ENCODE peak calls at places on chromosomes 12 and 14, in five cellular contexts. A is nephron progenitor cell, C is MCF 10A, D is brain microvascular endothelial cell, R is IMR-90. T is an unnamed sample.

GRCh38 chr14:103143535-103143934 is 20.3 kb downstream of the TNFAIP2 start:
- DNase-seq in A (no peak), C (no peak), D (no peak), R (peak; percentile 46), T (no peak)

GRCh38 chr12:25769076-25769945 is 189.2 kb upstream of the RASSF8 start:
- DNase-seq in A (no peak), C (peak; percentile 56), D (peak; percentile 60), R (peak; percentile 93), T (no peak)

GRCh38 chr12:28568709-28569108 is 378.5 kb downstream of the CCDC91 start:
- DNase-seq in A (no peak), C (no peak), D (no peak), R (no peak), T (no peak)

GRCh38 chr12:64611430-64612286 is 1.4 kb downstream of the RASSF3 start:
- DNase-seq in A (peak; percentile 33), C (peak; percentile 60), D (peak; percentile 9), R (peak; percentile 27), T (no peak)

GRCh38 chr12:77485961-77486579 is 344.6 kb upstream of the NAV3 start:
- DNase-seq in A (no peak), C (no peak), D (no peak), R (no peak), T (no peak)

GRCh38 chr14:36443374-36443773 is 76.7 kb downstream of the NKX2-1 start:
- DNase-seq in A (no peak), C (no peak), D (no peak), R (no peak), T (no peak)

GRCh38 chr14:100135784-100136183 is 23.7 kb downstream of the DEGS2 start:
- DNase-seq in A (no peak), C (no peak), D (no peak), R (no peak), T (no peak)

GRCh38 chr12:81729781-81730180 is 29.4 kb downstream of the PPFIA2 start:
- DNase-seq in A (no peak), C (no peak), D (no peak), R (no peak), T (no peak)

GRCh38 chr14:51490205-51490604 is 161.5 kb upstream of the FRMD6 start:
- DNase-seq in A (no peak), C (peak; percentile 54), D (no peak), R (peak; percentile 83), T (no peak)

GRCh38 chr12:110270125-110270962 is 10.7 kb upstream of the ATP2A2 start:
- DNase-seq in A (no peak), C (peak; percentile 86), D (peak; percentile 49), R (peak; percentile 73), T (no peak)

GRCh38 chr12:12726543-12727093 is 9.4 kb downstream of the CDKN1B start:
- DNase-seq in A (no peak), C (peak; percentile 66), D (peak; percentile 90), R (peak; percentile 93), T (no peak)

GRCh38 chr12:114700392-114701103 is 16.6 kb upstream of the TBX3 start:
- DNase-seq in A (no peak), C (no peak), D (no peak), R (no peak), T (no peak)

GRCh38 chr12:8057839-8058238 is 8.3 kb downstream of the C3AR1 start:
- DNase-seq in A (no peak), C (peak; percentile 80), D (no peak), R (peak; percentile 67), T (no peak)

GRCh38 chr14:71931492-71932228 is 569 bp upstream of the RGS6 start:
- DNase-seq in A (peak; percentile 51), C (peak; percentile 3), D (no peak), R (no peak), T (peak; percentile 27)

GRCh38 chr12:28543021-28543890 is 353.0 kb downstream of the CCDC91 start:
- DNase-seq in A (no peak), C (no peak), D (no peak), R (no peak), T (no peak)

GRCh38 chr14:54693761-54694160 is 126.8 kb downstream of the SAMD4A start:
- DNase-seq in A (no peak), C (no peak), D (no peak), R (no peak), T (no peak)

GRCh38 chr12:100826323-100826722 is 31.7 kb downstream of the ANO4 start:
- DNase-seq in A (peak; percentile 83), C (peak; percentile 61), D (peak; percentile 36), R (peak; percentile 58), T (no peak)

GRCh38 chr12:48163150-48163747 is 5.9 kb upstream of the ASB8 start:
- DNase-seq in A (no peak), C (no peak), D (no peak), R (no peak), T (no peak)

GRCh38 chr14:68655961-68656360 is 136.9 kb downstream of the ZFP36L1 start:
- DNase-seq in A (no peak), C (peak; percentile 35), D (no peak), R (no peak), T (no peak)
- TF ChIP-seq CTCF in A (no peak), C (no peak), D (peak; percentile 26), R (no peak), T (peak; percentile 32)

GRCh38 chr12:45730842-45731336 is 1.4 kb downstream of the ARID2 start:
- DNase-seq in A (no peak), C (peak; percentile 36), D (peak; percentile 11), R (peak; percentile 39), T (no peak)
- TF ChIP-seq CTCF in A (no peak), C (no peak), D (no peak), R (no peak), T (no peak)

GRCh38 chr12:121089031-121089812 is 43.5 kb upstream of the P2RX7 start:
- DNase-seq in A (no peak), C (no peak), D (no peak), R (no peak), T (no peak)
- TF ChIP-seq CTCF in A (no peak), C (no peak), D (no peak), R (no peak), T (peak; percentile 11)

DNA sequence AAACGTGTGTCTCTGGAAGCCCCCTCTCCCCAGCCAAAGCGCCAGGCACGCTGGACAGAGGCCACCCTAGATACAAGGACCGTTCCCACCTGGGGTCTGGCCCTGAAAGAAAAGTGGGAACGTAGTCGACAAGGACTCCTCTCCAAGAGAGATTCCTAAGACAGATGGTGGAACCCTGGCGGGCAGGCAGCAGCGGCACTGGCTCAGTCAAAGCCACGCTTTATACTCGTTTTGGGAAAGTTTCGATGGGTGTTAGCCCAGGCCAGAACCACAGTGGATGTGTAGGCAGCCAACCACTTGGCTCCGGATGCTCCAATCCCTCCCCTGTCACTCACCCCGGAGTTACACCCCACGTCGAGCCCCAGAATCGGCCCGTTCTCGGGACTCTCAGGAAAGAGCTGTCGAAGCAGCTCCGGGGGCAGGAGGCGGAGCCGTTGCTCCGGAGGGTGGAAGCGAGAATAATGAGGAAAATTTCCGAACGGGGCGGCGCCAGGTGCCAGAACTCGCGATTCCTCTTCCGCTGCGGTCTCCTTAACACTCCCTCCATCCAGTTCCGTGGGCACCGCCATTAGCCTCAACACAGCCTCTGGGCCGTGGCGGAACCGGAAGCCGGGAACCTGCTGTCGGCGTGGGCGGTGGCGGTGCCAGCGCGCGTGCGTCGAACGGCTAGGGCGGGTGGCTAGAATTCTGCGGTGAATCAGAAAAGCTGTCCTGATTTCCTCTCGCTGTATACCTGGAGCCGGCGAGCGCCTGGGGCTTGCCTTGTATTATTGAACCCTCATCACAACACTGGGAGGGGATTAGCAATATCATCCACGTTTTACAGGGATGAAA is at the start of gene BCDIN3D:
- DNase-seq in A (peak; percentile 87), C (peak; percentile 94), D (peak; percentile 92), R (peak; percentile 91), T (peak; percentile 92)
- TF ChIP-seq CTCF in A (no peak), C (no peak), D (no peak), R (no peak), T (no peak)

DNA sequence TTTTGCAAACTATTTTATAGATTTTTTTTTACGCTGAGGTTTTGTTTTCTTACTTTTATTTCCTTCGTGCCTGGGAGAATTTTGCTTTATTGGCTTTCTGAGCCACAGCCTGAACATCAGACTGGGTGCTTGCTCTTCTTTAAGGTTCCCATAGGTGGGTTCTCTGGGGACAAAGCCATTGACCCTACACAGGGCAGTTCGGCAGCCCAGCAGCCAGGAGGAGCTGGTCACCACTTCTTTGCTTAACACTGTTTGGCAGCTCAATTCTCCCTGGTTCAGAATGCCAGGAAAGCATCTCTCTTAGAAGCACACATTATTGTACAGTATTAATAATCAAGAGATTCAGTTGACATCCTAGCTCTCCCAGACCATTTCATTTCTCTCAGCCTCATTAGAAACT is 140.8 kb upstream of the NEDD1 start:
- DNase-seq in A (no peak), C (no peak), D (no peak), R (peak; percentile 3), T (no peak)
- TF ChIP-seq CTCF in A (no peak), C (no peak), D (peak; percentile 43), R (peak; percentile 38), T (no peak)

DNA sequence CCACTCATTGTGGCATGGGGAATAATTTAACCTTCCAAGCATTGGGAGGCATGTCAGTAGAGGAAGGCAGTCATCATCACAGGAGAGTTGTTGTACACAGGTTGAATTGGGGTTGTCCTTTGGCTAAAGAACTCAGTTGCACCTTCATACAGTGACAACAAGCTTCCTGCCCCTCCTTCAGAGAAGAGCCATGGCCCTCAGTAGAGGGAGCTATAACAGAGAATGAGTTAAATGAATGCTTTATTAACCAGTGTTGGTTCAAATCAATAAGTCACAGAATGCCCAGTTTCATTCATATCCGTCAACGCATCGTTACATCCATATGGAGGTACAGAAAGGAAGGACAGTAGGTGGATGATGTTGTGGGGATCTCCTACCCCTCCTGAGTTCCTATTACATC is 4.8 kb downstream of the IFNG-AS1 start:
- DNase-seq in A (no peak), C (no peak), D (no peak), R (no peak), T (no peak)
- TF ChIP-seq CTCF in A (no peak), C (no peak), D (no peak), R (no peak), T (no peak)

DNA sequence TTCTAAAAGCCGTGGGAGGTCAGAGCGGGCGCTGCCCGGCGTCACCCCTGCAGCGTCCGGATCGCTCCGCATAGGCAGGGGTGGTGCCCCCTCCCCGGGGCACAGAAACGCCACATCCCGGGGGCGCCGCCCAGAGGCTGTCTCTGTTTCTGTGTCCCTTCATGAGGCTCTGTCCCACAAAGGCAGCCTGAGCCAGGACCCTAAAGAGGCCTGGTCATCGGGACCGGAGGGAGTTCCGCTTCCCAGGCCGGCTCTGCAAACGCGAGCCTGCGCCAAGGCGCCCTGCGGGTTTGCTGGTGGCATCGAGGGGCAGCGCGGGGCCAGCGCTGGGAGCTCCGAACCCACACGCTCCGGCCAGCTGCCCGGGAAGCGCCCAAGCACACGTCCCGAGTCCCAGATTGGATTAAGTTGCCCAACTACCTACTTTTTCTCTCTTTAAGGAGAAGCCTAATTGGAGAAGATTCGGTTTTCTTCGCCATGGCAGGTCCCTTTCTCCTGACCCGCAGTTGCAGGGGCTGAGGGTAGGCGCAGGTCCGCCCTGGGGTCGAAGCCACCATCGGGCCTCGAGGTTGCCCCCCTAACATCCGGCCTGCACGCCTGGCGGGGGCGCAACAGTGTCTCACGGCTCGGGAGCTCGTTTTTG is 421.7 kb downstream of the VRK1 start:
- DNase-seq in A (peak; percentile 50), C (no peak), D (no peak), R (no peak), T (no peak)
- TF ChIP-seq CTCF in A (peak; percentile 8), C (no peak), D (no peak), R (no peak), T (no peak)

T was measured in GM10248.